ENCODE peak calls at places on chromosomes 1 and 21, in six cellular contexts. C is RWPE2, W is cardiac muscle cell, V is OCI-LY7, Z is upper lobe of right lung, A is mesenchymal stem cell. R is an unnamed sample.
A peak's percentile ranks its signal among the peaks of the same experiment; 100 is the strongest.

GRCh38 chr1:31725777-31726535 is 22.1 kb upstream of the COL16A1 start:
- DNase-seq in Z (no peak), W (no peak), V (peak; percentile 38), C (no peak), A (no peak), R (no peak)

GRCh38 chr1:50973255-50973654 is 3.2 kb downstream of the CDKN2C start:
- DNase-seq in A (no peak), Z (no peak), C (no peak), W (no peak), V (no peak), R (no peak)

GRCh38 chr1:39214998-39215873 is 10.7 kb downstream of the MACF1 start:
- DNase-seq in A (no peak), Z (no peak), W (peak; percentile 51), V (peak; percentile 78), C (no peak), R (no peak)

GRCh38 chr1:56877973-56878372 is 23.4 kb downstream of the C8A start:
- DNase-seq in W (no peak), C (no peak), A (no peak), Z (no peak), V (no peak), R (no peak)

GRCh38 chr1:110234691-110235090 is 24.6 kb downstream of the KCNC4 start:
- DNase-seq in A (no peak), Z (no peak), V (no peak), W (no peak), C (no peak), R (no peak)

GRCh38 chr1:63864224-63864623 is 90.4 kb downstream of the ROR1 start:
- DNase-seq in V (no peak), Z (no peak), C (no peak), W (no peak), A (no peak), R (no peak)

GRCh38 chr1:175133693-175134435 is 58.7 kb downstream of the KIAA0040 start:
- DNase-seq in Z (no peak), C (no peak), A (no peak), V (no peak), W (no peak), R (no peak)

GRCh38 chr1:202145325-202146140 is 996 bp upstream of the ARL8A start:
- DNase-seq in W (no peak), Z (no peak), V (no peak), A (no peak), C (no peak), R (no peak)

GRCh38 chr1:248811514-248812490 is 13.9 kb downstream of the SH3BP5L start:
- DNase-seq in A (no peak), V (no peak), Z (no peak), C (no peak), W (no peak), R (no peak)

GRCh38 chr1:157966034-157966671 is 27.3 kb upstream of the KIRREL1 start:
- DNase-seq in A (peak; percentile 74), Z (no peak), C (no peak), V (no peak), W (no peak), R (no peak)

GRCh38 chr1:243477676-243478075 is 221.8 kb downstream of the SDCCAG8 start:
- DNase-seq in W (no peak), C (no peak), Z (no peak), V (no peak), A (no peak), R (no peak)

GRCh38 chr1:28885472-28885877 is 28.9 kb upstream of the EPB41 start:
- DNase-seq in Z (no peak), V (no peak), C (no peak), A (no peak), W (no peak), R (no peak)

GRCh38 chr1:94773296-94773809 is 46.8 kb upstream of the SLC44A3 start:
- DNase-seq in Z (no peak), C (no peak), V (no peak), A (peak; percentile 64), W (no peak), R (no peak)

GRCh38 chr21:20661221-20661620 is 337.0 kb upstream of the NCAM2 start:
- DNase-seq in C (no peak), V (no peak), W (no peak), Z (no peak), A (no peak), R (peak; percentile 38)

GRCh38 chr1:39378377-39378776 is 113.1 kb upstream of the BMP8A start:
- DNase-seq in C (no peak), Z (no peak), V (peak; percentile 29), W (peak; percentile 18), A (peak; percentile 18), R (no peak)

GRCh38 chr1:240946926-240947325 is 335.0 kb upstream of the GREM2 start:
- DNase-seq in V (peak; percentile 63), W (peak; percentile 61), A (peak; percentile 53), C (no peak), Z (no peak), R (peak; percentile 12)

GRCh38 chr1:218315638-218316037 is 29.5 kb upstream of the TGFB2 start:
- DNase-seq in C (no peak), A (peak; percentile 37), Z (no peak), V (no peak), W (no peak), R (no peak)

GRCh38 chr21:42746593-42747266 is 93.3 kb downstream of the PDE9A start:
- DNase-seq in V (peak; percentile 59), W (no peak), A (no peak), C (no peak), Z (peak; percentile 86), R (no peak)

GRCh38 chr1:236143104-236143948 is 987 bp downstream of the GPR137B start:
- DNase-seq in C (no peak), Z (no peak), A (peak; percentile 79), V (no peak), W (no peak), R (no peak)

GRCh38 chr1:32448773-32449456 is 16.0 kb upstream of the ZBTB8B start:
- DNase-seq in C (no peak), A (peak; percentile 33), Z (no peak), W (peak; percentile 18), V (peak; percentile 44), R (no peak)

GRCh38 chr1:69915347-69915746 is 290.0 kb downstream of the LRRC40 start:
- DNase-seq in C (no peak), Z (no peak), A (peak; percentile 28), W (no peak), V (no peak), R (no peak)

GRCh38 chr1:56278052-56278451 is 301.3 kb downstream of the PLPP3 start:
- DNase-seq in A (no peak), W (no peak), Z (no peak), C (no peak), V (no peak), R (no peak)

GRCh38 chr1:43617668-43618067 is 32.3 kb upstream of the KDM4A start:
- DNase-seq in C (no peak), Z (no peak), V (no peak), A (no peak), W (no peak), R (no peak)

GRCh38 chr1:245142171-245142798 is 12.5 kb upstream of the KIF26B start:
- DNase-seq in W (no peak), A (no peak), C (no peak), Z (no peak), V (no peak), R (no peak)

GRCh38 chr1:6962390-6962955 is 177.2 kb downstream of the CAMTA1 start:
- DNase-seq in Z (no peak), V (peak; percentile 66), W (peak; percentile 95), C (peak; percentile 84), A (no peak), R (peak; percentile 100)

GRCh38 chr1:91712981-91713841 is 172.7 kb downstream of the TGFBR3 start:
- DNase-seq in W (no peak), C (no peak), A (peak; percentile 92), Z (no peak), V (no peak), R (no peak)

GRCh38 chr1:116923421-116923820 is 13.7 kb downstream of the PTGFRN start:
- DNase-seq in V (no peak), W (no peak), Z (no peak), C (no peak), A (no peak), R (no peak)

GRCh38 chr1:77220687-77221463 is 1.6 kb upstream of the PIGK start:
- DNase-seq in Z (no peak), C (no peak), A (peak; percentile 68), V (no peak), W (no peak), R (no peak)

GRCh38 chr1:41738475-41738874 is 180.2 kb downstream of the HIVEP3 start:
- DNase-seq in A (no peak), V (no peak), C (no peak), W (no peak), Z (peak; percentile 28), R (no peak)
- H3K4me1 ChIP-seq in A (peaks cover 25% of the 10 kb centered on the region), V (peaks cover 9% of the 10 kb centered on the region), C (peaks cover 8% of the 10 kb centered on the region), W (peaks cover 19% of the 10 kb centered on the region), Z (peaks cover 50% of the 10 kb centered on the region), R (no peaks in the 10 kb centered on the region)

DNA sequence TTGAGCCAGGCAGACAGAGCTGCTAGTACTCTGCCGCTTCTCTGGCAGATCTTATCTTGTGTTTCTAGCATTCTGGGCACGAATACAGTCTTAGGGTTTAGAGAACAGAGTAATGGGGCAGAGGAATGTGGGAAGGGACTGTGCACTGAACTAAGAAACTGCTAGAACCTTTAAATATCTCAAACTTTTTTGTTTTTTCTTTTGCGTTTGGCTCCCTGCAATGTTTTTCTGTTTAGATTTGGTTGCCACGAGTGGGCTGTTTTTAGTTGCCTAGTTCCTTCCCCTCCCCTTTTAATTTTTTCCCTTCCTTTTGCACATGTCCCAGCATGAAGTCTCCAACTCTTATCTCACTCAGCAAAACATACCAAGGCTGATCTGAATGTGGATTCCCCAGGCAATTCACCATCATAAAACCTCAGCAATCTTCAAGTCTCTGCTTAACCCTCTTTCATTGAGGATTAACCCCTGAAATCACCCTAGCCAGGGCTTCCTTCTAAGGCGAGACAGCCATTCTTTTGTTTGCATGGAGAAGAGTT is 3.1 kb upstream of the ATF3 start:
- DNase-seq in A (peak; percentile 54), W (no peak), V (no peak), C (no peak), Z (no peak), R (peak; percentile 46)
- H3K4me3 ChIP-seq in A (no peak overlapping the region), W (no peak overlapping the region), V (no peak overlapping the region), C (no peak overlapping the region), Z (no peak overlapping the region), R (no peak overlapping the region)

DNA sequence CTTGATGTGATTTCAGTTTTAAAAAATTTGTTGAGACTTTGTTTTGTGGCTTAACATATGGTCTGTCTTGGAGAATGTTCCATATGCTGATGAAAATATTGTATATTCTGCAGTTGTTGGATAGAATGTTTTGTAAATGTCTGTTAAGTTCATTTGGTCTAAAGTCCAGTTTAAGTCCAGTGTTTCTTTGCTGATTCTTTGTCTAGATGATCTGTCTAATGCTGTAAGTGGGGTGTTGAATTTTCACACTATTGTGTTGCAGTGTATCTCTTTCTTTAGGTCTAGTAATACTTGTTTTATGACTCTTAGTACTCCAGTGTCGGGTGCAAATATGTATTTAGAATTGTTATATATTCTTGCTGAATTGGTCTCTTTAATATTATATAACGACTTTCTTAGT is 10.9 kb upstream of the MPC2 start:
- DNase-seq in V (no peak), A (no peak), W (no peak), C (no peak), Z (no peak), R (no peak)
- H3K36me3 ChIP-seq in V (peaks cover 24% of the 10 kb centered on the region), A (peaks cover 22% of the 10 kb centered on the region), W (peaks cover under 1% of the 10 kb centered on the region), C (peaks cover 28% of the 10 kb centered on the region), Z (peaks cover 10% of the 10 kb centered on the region), R (no peaks in the 10 kb centered on the region)

DNA sequence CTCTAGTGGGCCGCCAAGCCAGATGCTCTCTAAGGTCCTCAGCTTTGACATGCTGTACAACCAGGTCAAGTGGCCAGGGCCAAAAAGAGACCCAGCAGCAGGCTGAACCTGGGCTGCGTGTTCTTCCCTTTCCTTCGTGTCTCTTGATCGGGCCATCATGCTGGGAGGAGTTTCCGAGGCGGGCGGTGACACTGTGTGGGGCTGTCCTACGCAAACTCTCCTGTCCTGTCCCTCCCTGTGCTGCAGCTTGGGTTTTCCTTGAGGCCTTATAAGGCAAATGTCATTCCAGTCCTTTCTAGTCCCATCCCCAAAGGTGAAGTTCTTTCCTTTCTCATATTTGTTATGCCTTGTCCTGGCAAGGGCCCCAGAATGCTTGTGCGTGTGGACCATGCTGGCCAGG is 56.7 kb downstream of the ARHGEF10L start:
- DNase-seq in V (no peak), A (no peak), C (no peak), Z (no peak), W (peak; percentile 63), R (no peak)
- H3K4me1 ChIP-seq in V (no peaks in the 10 kb centered on the region), A (peaks cover 23% of the 10 kb centered on the region), C (no peaks in the 10 kb centered on the region), Z (peaks cover 4% of the 10 kb centered on the region), W (peaks cover 44% of the 10 kb centered on the region), R (no peaks in the 10 kb centered on the region)